ENCODE peak calls at places on chromosomes 7 and 10, in nine cellular contexts. W, F, A, O, J, K, N, L and G are unnamed samples.

GRCh38 chr7:50656141-50656895 is 91.1 kb upstream of the DDC start:
- DNase-seq in W (no peak), F (no peak), A (no peak), O (no peak), J (no peak), K (peak; percentile 36), N (peak; percentile 49), L (no peak), G (no peak)

GRCh38 chr10:32372000-32372875 is 25.3 kb upstream of the EPC1 start:
- DNase-seq in W (no peak), F (peak; percentile 40), A (no peak), O (no peak), J (no peak), K (no peak), N (peak; percentile 21), L (no peak), G (no peak)

GRCh38 chr10:78712147-78712546 is 356.6 kb upstream of the ZMIZ1 start:
- DNase-seq in W (no peak), F (no peak), A (no peak), O (no peak), J (no peak), K (no peak), N (no peak), L (no peak), G (no peak)

GRCh38 chr7:25982684-25983083 is 169.3 kb upstream of the NFE2L3 start:
- DNase-seq in W (no peak), F (no peak), A (no peak), O (no peak), J (no peak), K (no peak), N (no peak), L (no peak), G (no peak)

GRCh38 chr10:6115824-6116350 is 27.1 kb downstream of the RBM17 start:
- DNase-seq in W (no peak), F (no peak), A (no peak), O (no peak), J (no peak), K (no peak), N (no peak), L (peak; percentile 16), G (no peak)

GRCh38 chr10:113060221-113061053 is 110.4 kb downstream of the TCF7L2 start:
- DNase-seq in W (no peak), F (no peak), A (no peak), O (no peak), J (no peak), K (no peak), N (peak; percentile 47), L (no peak), G (peak; percentile 26)

GRCh38 chr7:81482600-81483186 is 287.2 kb downstream of the HGF start:
- DNase-seq in W (peak; percentile 34), F (peak; percentile 56), A (peak; percentile 12), O (no peak), J (no peak), K (no peak), N (peak; percentile 70), L (peak; percentile 65), G (peak; percentile 62)

GRCh38 chr7:153190452-153190851 is 430.9 kb downstream of the ACTR3B start:
- DNase-seq in W (no peak), F (no peak), A (peak; percentile 16), O (no peak), J (peak; percentile 15), K (no peak), N (peak; percentile 5), L (no peak), G (peak; percentile 40)

GRCh38 chr7:10040674-10041073 is 933.0 kb upstream of the PHF14 start:
- DNase-seq in W (no peak), F (no peak), A (no peak), O (no peak), J (no peak), K (no peak), N (no peak), L (no peak), G (no peak)

GRCh38 chr7:17029150-17029549 is 147.4 kb upstream of the AGR3 start:
- DNase-seq in W (no peak), F (no peak), A (no peak), O (no peak), J (no peak), K (no peak), N (no peak), L (no peak), G (no peak)

GRCh38 chr10:131198843-131199242 is 112.7 kb downstream of the TCERG1L start:
- DNase-seq in W (no peak), F (no peak), A (no peak), O (no peak), J (no peak), K (peak; percentile 36), N (no peak), L (no peak), G (no peak)

GRCh38 chr7:93159490-93159889 is 11.3 kb upstream of the SAMD9L start:
- DNase-seq in W (no peak), F (no peak), A (no peak), O (no peak), J (no peak), K (no peak), N (peak; percentile 33), L (peak; percentile 48), G (no peak)

GRCh38 chr10:61992683-61993629 is 91.5 kb downstream of the ARID5B start:
- DNase-seq in W (peak; percentile 89), F (peak; percentile 97), A (no peak), O (no peak), J (no peak), K (no peak), N (peak; percentile 98), L (peak; percentile 88), G (peak; percentile 55)

GRCh38 chr10:35735412-35735811 is 93.3 kb upstream of the FZD8 start:
- DNase-seq in W (peak; percentile 87), F (peak; percentile 76), A (no peak), O (no peak), J (no peak), K (no peak), N (peak; percentile 88), L (peak; percentile 86), G (no peak)

GRCh38 chr7:157840913-157841756 is 504.3 kb downstream of the DNAJB6 start:
- DNase-seq in W (no peak), F (no peak), A (no peak), O (no peak), J (no peak), K (peak; percentile 9), N (no peak), L (no peak), G (no peak)

GRCh38 chr7:158885624-158886023 is 29.3 kb downstream of the DYNC2I1 start:
- DNase-seq in W (no peak), F (peak; percentile 21), A (no peak), O (no peak), J (no peak), K (no peak), N (peak; percentile 30), L (peak; percentile 6), G (peak; percentile 51)
- TF ChIP-seq CTCF in W (peak; percentile 11), F (peak; percentile 39), A (no peak), O (peak; percentile 52), J (peak; percentile 75), K (peak; percentile 30), N (peak; percentile 28), L (peak; percentile 37), G (peak; percentile 21)

DNA sequence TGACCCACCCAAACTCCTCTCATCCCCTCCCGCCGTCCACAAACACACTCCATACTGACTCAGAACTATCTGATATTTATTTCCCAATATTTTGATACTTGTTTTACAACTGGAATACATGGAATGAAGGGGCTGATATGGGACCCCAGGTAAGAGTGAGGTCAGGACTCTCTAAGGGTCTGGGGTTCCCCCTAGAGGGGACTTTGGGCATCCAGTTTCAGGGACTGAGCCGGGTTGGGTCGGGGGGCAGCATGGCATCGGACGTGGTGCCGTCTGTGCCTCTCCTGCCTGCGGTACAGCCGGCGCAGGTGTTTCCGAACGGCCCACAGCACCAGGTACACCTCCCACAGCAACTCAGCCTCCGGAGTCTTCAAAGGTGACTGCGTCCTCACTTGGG is 7.5 kb downstream of the SPACDR start:
- DNase-seq in W (no peak), F (no peak), A (no peak), O (no peak), J (no peak), K (no peak), N (no peak), L (no peak), G (no peak)
- TF ChIP-seq CTCF in W (no peak), F (no peak), A (no peak), O (no peak), J (no peak), K (no peak), N (no peak), L (peak; percentile 1), G (peak; percentile 13)

GRCh38 chr7:28845106-28845505 is 113.0 kb downstream of the TRIL start:
- DNase-seq in W (no peak), F (no peak), A (no peak), O (no peak), J (no peak), K (no peak), N (no peak), L (no peak), G (no peak)

GRCh38 chr7:28836661-28837060 is 121.5 kb downstream of the TRIL start:
- DNase-seq in W (no peak), F (no peak), A (no peak), O (no peak), J (no peak), K (no peak), N (peak; percentile 23), L (no peak), G (no peak)

GRCh38 chr7:28842769-28843295 is 115.3 kb downstream of the TRIL start:
- DNase-seq in W (no peak), F (no peak), A (no peak), O (no peak), J (no peak), K (no peak), N (no peak), L (no peak), G (no peak)

GRCh38 chr7:28841766-28842165 is 116.4 kb downstream of the TRIL start:
- DNase-seq in W (no peak), F (no peak), A (no peak), O (no peak), J (no peak), K (no peak), N (no peak), L (no peak), G (no peak)

DNA sequence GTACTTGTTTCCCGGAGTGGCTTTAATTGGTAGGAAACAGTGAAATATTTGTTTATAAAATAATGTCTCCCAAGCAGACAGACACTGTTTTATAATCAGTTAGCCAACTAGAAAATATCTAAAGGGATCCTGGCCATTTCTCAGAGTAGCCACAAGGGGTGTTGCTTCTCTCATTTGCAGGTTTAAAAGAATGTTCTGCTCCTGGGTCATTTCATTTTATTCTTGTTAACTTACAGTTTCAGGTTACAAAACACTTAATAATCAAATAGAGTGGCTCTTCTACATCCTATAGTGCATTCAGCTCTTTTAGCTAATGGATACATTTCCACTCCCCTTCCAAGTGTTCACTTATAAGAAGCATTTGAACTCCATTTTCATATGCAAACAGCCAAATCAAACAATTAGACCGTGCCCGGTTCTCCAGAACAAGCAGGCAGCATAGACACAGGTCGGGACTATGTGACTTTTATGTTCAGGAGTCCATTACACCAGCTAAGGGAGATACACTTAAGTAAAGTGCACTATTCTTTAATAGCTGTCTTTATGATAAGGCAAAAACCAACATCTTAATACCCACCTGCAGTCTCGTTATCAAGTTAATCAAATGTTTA is 117.5 kb downstream of the TRIL start:
- DNase-seq in W (peak; percentile 29), F (peak; percentile 16), A (peak; percentile 53), O (no peak), J (no peak), K (no peak), N (peak; percentile 29), L (no peak), G (no peak)
- TF ChIP-seq CTCF in W (peak; percentile 61), F (peak; percentile 57), A (peak; percentile 2), O (peak; percentile 58), J (peak; percentile 72), K (peak; percentile 56), N (peak; percentile 59), L (peak; percentile 40), G (peak; percentile 32)

GRCh38 chr7:27911920-27912319 is 172.0 kb downstream of the TAX1BP1 start:
- DNase-seq in W (no peak), F (no peak), A (no peak), O (no peak), J (no peak), K (no peak), N (no peak), L (no peak), G (no peak)
- TF ChIP-seq CTCF in W (no peak), F (no peak), A (no peak), O (no peak), J (no peak), K (no peak), N (no peak), L (no peak), G (no peak)